ENCODE peak calls at places on chromosomes 5 and 9, in ten cellular contexts. One of them, this sample, is unnamed.

GRCh38 chr5:14676320-14676719 is 11.8 kb downstream of the OTULIN start:
- DNase-seq in GDM1: peak
- DNase-seq in GM23338: no peak
- DNase-seq in activated CD4-positive, alpha-beta T cell treated with anti-CD3 and anti-CD28 coated beads, Interleukin-2, amount 50 U/mL, for 1 hour: no peak
- DNase-seq in endodermal cell: no peak
- DNase-seq in astrocyte of the spinal cord: peak
- DNase-seq in heart right ventricle: no peak
- DNase-seq in T follicular helper cell: no peak
- DNase-seq in stimulated activated CD4-positive, alpha-beta T cell treated with anti-CD3 and anti-CD28 coated beads, Interleukin-15, amount 100 ng/mL, for 24 hours: peak
- DNase-seq in activated T-cell treated with anti-CD3 and anti-CD28 coated beads for 48 hours: peak
- DNase-seq in this sample: peak

GRCh38 chr5:138649775-138650174 is 74.6 kb upstream of the HSPA9 start:
- DNase-seq in GDM1: no peak
- DNase-seq in GM23338: no peak
- DNase-seq in activated CD4-positive, alpha-beta T cell treated with anti-CD3 and anti-CD28 coated beads, Interleukin-2, amount 50 U/mL, for 1 hour: no peak
- DNase-seq in endodermal cell: peak
- DNase-seq in astrocyte of the spinal cord: no peak
- DNase-seq in heart right ventricle: no peak
- DNase-seq in T follicular helper cell: no peak
- DNase-seq in stimulated activated CD4-positive, alpha-beta T cell treated with anti-CD3 and anti-CD28 coated beads, Interleukin-15, amount 100 ng/mL, for 24 hours: no peak
- DNase-seq in activated T-cell treated with anti-CD3 and anti-CD28 coated beads for 48 hours: no peak
- DNase-seq in this sample: no peak

GRCh38 chr5:57174128-57174849 is 430 bp downstream of the GPBP1 start:
- DNase-seq in GDM1: no peak
- DNase-seq in GM23338: peak
- DNase-seq in activated CD4-positive, alpha-beta T cell treated with anti-CD3 and anti-CD28 coated beads, Interleukin-2, amount 50 U/mL, for 1 hour: peak
- DNase-seq in endodermal cell: no peak
- DNase-seq in astrocyte of the spinal cord: no peak
- DNase-seq in heart right ventricle: no peak
- DNase-seq in T follicular helper cell: no peak
- DNase-seq in stimulated activated CD4-positive, alpha-beta T cell treated with anti-CD3 and anti-CD28 coated beads, Interleukin-15, amount 100 ng/mL, for 24 hours: peak
- DNase-seq in activated T-cell treated with anti-CD3 and anti-CD28 coated beads for 48 hours: no peak
- DNase-seq in this sample: no peak

GRCh38 chr9:69606089-69606488 is 66.1 kb downstream of the APBA1 start:
- DNase-seq in GDM1: no peak
- DNase-seq in GM23338: no peak
- DNase-seq in activated CD4-positive, alpha-beta T cell treated with anti-CD3 and anti-CD28 coated beads, Interleukin-2, amount 50 U/mL, for 1 hour: no peak
- DNase-seq in endodermal cell: no peak
- DNase-seq in astrocyte of the spinal cord: no peak
- DNase-seq in heart right ventricle: no peak
- DNase-seq in T follicular helper cell: no peak
- DNase-seq in stimulated activated CD4-positive, alpha-beta T cell treated with anti-CD3 and anti-CD28 coated beads, Interleukin-15, amount 100 ng/mL, for 24 hours: no peak
- DNase-seq in activated T-cell treated with anti-CD3 and anti-CD28 coated beads for 48 hours: no peak
- DNase-seq in this sample: no peak

GRCh38 chr5:143466632-143467031 is 63.1 kb upstream of the NR3C1 start:
- DNase-seq in GDM1: no peak
- DNase-seq in GM23338: no peak
- DNase-seq in activated CD4-positive, alpha-beta T cell treated with anti-CD3 and anti-CD28 coated beads, Interleukin-2, amount 50 U/mL, for 1 hour: no peak
- DNase-seq in endodermal cell: no peak
- DNase-seq in astrocyte of the spinal cord: no peak
- DNase-seq in heart right ventricle: no peak
- DNase-seq in T follicular helper cell: no peak
- DNase-seq in stimulated activated CD4-positive, alpha-beta T cell treated with anti-CD3 and anti-CD28 coated beads, Interleukin-15, amount 100 ng/mL, for 24 hours: no peak
- DNase-seq in activated T-cell treated with anti-CD3 and anti-CD28 coated beads for 48 hours: no peak
- DNase-seq in this sample: no peak

GRCh38 chr5:14440598-14441401 is 140.8 kb upstream of the OTULINL start:
- DNase-seq in GDM1: no peak
- DNase-seq in GM23338: no peak
- DNase-seq in activated CD4-positive, alpha-beta T cell treated with anti-CD3 and anti-CD28 coated beads, Interleukin-2, amount 50 U/mL, for 1 hour: no peak
- DNase-seq in endodermal cell: peak
- DNase-seq in astrocyte of the spinal cord: peak
- DNase-seq in heart right ventricle: peak
- DNase-seq in T follicular helper cell: no peak
- DNase-seq in stimulated activated CD4-positive, alpha-beta T cell treated with anti-CD3 and anti-CD28 coated beads, Interleukin-15, amount 100 ng/mL, for 24 hours: no peak
- DNase-seq in activated T-cell treated with anti-CD3 and anti-CD28 coated beads for 48 hours: no peak
- DNase-seq in this sample: peak

GRCh38 chr5:2149196-2149541 is 266.4 kb upstream of the IRX4 start:
- DNase-seq in GDM1: no peak
- DNase-seq in GM23338: peak
- DNase-seq in activated CD4-positive, alpha-beta T cell treated with anti-CD3 and anti-CD28 coated beads, Interleukin-2, amount 50 U/mL, for 1 hour: no peak
- DNase-seq in endodermal cell: peak
- DNase-seq in astrocyte of the spinal cord: no peak
- DNase-seq in heart right ventricle: no peak
- DNase-seq in T follicular helper cell: no peak
- DNase-seq in stimulated activated CD4-positive, alpha-beta T cell treated with anti-CD3 and anti-CD28 coated beads, Interleukin-15, amount 100 ng/mL, for 24 hours: no peak
- DNase-seq in activated T-cell treated with anti-CD3 and anti-CD28 coated beads for 48 hours: no peak
- DNase-seq in this sample: no peak

GRCh38 chr5:170590537-170590936 is 86.7 kb downstream of the KCNIP1 start:
- DNase-seq in GDM1: no peak
- DNase-seq in GM23338: no peak
- DNase-seq in activated CD4-positive, alpha-beta T cell treated with anti-CD3 and anti-CD28 coated beads, Interleukin-2, amount 50 U/mL, for 1 hour: no peak
- DNase-seq in endodermal cell: no peak
- DNase-seq in astrocyte of the spinal cord: no peak
- DNase-seq in heart right ventricle: no peak
- DNase-seq in T follicular helper cell: no peak
- DNase-seq in stimulated activated CD4-positive, alpha-beta T cell treated with anti-CD3 and anti-CD28 coated beads, Interleukin-15, amount 100 ng/mL, for 24 hours: no peak
- DNase-seq in activated T-cell treated with anti-CD3 and anti-CD28 coated beads for 48 hours: no peak
- DNase-seq in this sample: no peak

GRCh38 chr5:128596071-128596470 is 58.0 kb upstream of the FBN2 start:
- DNase-seq in GDM1: no peak
- DNase-seq in GM23338: no peak
- DNase-seq in activated CD4-positive, alpha-beta T cell treated with anti-CD3 and anti-CD28 coated beads, Interleukin-2, amount 50 U/mL, for 1 hour: no peak
- DNase-seq in endodermal cell: no peak
- DNase-seq in astrocyte of the spinal cord: peak
- DNase-seq in heart right ventricle: no peak
- DNase-seq in T follicular helper cell: no peak
- DNase-seq in stimulated activated CD4-positive, alpha-beta T cell treated with anti-CD3 and anti-CD28 coated beads, Interleukin-15, amount 100 ng/mL, for 24 hours: no peak
- DNase-seq in activated T-cell treated with anti-CD3 and anti-CD28 coated beads for 48 hours: no peak
- DNase-seq in this sample: no peak

GRCh38 chr5:9479361-9479760 is 66.5 kb downstream of the SEMA5A start:
- DNase-seq in GDM1: no peak
- DNase-seq in GM23338: no peak
- DNase-seq in activated CD4-positive, alpha-beta T cell treated with anti-CD3 and anti-CD28 coated beads, Interleukin-2, amount 50 U/mL, for 1 hour: no peak
- DNase-seq in endodermal cell: no peak
- DNase-seq in astrocyte of the spinal cord: peak
- DNase-seq in heart right ventricle: no peak
- DNase-seq in T follicular helper cell: no peak
- DNase-seq in stimulated activated CD4-positive, alpha-beta T cell treated with anti-CD3 and anti-CD28 coated beads, Interleukin-15, amount 100 ng/mL, for 24 hours: no peak
- DNase-seq in activated T-cell treated with anti-CD3 and anti-CD28 coated beads for 48 hours: no peak
- DNase-seq in this sample: no peak

GRCh38 chr5:111507276-111507675 is 5.1 kb downstream of the STARD4 start:
- DNase-seq in GDM1: no peak
- DNase-seq in GM23338: no peak
- DNase-seq in activated CD4-positive, alpha-beta T cell treated with anti-CD3 and anti-CD28 coated beads, Interleukin-2, amount 50 U/mL, for 1 hour: no peak
- DNase-seq in endodermal cell: no peak
- DNase-seq in astrocyte of the spinal cord: no peak
- DNase-seq in heart right ventricle: no peak
- DNase-seq in T follicular helper cell: no peak
- DNase-seq in stimulated activated CD4-positive, alpha-beta T cell treated with anti-CD3 and anti-CD28 coated beads, Interleukin-15, amount 100 ng/mL, for 24 hours: no peak
- DNase-seq in activated T-cell treated with anti-CD3 and anti-CD28 coated beads for 48 hours: no peak
- DNase-seq in this sample: no peak

GRCh38 chr5:177455661-177456590 is 9.3 kb downstream of the PRR7 start:
- DNase-seq in GDM1: peak
- DNase-seq in GM23338: peak
- DNase-seq in activated CD4-positive, alpha-beta T cell treated with anti-CD3 and anti-CD28 coated beads, Interleukin-2, amount 50 U/mL, for 1 hour: peak
- DNase-seq in endodermal cell: peak
- DNase-seq in astrocyte of the spinal cord: peak
- DNase-seq in heart right ventricle: peak
- DNase-seq in T follicular helper cell: peak
- DNase-seq in stimulated activated CD4-positive, alpha-beta T cell treated with anti-CD3 and anti-CD28 coated beads, Interleukin-15, amount 100 ng/mL, for 24 hours: peak
- DNase-seq in activated T-cell treated with anti-CD3 and anti-CD28 coated beads for 48 hours: peak
- DNase-seq in this sample: peak

GRCh38 chr5:180202939-180203573 is 6.0 kb downstream of the RASGEF1C start:
- DNase-seq in GDM1: no peak
- DNase-seq in GM23338: no peak
- DNase-seq in activated CD4-positive, alpha-beta T cell treated with anti-CD3 and anti-CD28 coated beads, Interleukin-2, amount 50 U/mL, for 1 hour: no peak
- DNase-seq in endodermal cell: no peak
- DNase-seq in astrocyte of the spinal cord: no peak
- DNase-seq in heart right ventricle: no peak
- DNase-seq in T follicular helper cell: no peak
- DNase-seq in stimulated activated CD4-positive, alpha-beta T cell treated with anti-CD3 and anti-CD28 coated beads, Interleukin-15, amount 100 ng/mL, for 24 hours: no peak
- DNase-seq in activated T-cell treated with anti-CD3 and anti-CD28 coated beads for 48 hours: no peak
- DNase-seq in this sample: no peak